ENCODE peak calls at places on chromosomes 7 and 10, in nine cellular contexts. W, J, P, I, Z, V, Q, M and R are unnamed samples. For H3K9me3, the result is how much of the 10 kb centered on the place peaks cover.

GRCh38 chr7:112080441-112080840 is 125.8 kb downstream of the DOCK4 start:
- DNase-seq in W (no peak), J (peak), P (no peak), I (no peak), Z (no peak), V (no peak), Q (no peak), M (no peak), R (no peak)

GRCh38 chr7:6166443-6166871 is 106.0 kb downstream of the CYTH3 start:
- DNase-seq in W (no peak), J (no peak), P (no peak), I (no peak), Z (no peak), V (no peak), Q (no peak), M (no peak), R (no peak)

GRCh38 chr10:97764519-97764931 is 7.3 kb downstream of the SFRP5 start:
- DNase-seq in W (peak), J (no peak), P (no peak), I (no peak), Z (no peak), V (no peak), Q (no peak), M (no peak), R (no peak)

GRCh38 chr10:67606572-67606971 is 89.4 kb downstream of the CTNNA3 start:
- DNase-seq in W (no peak), J (no peak), P (no peak), I (no peak), Z (no peak), V (no peak), Q (no peak), M (no peak), R (no peak)

GRCh38 chr10:34102917-34103506 is 712.1 kb downstream of the PARD3 start:
- DNase-seq in W (no peak), J (no peak), P (no peak), I (no peak), Z (no peak), V (no peak), Q (no peak), M (no peak), R (no peak)

GRCh38 chr10:11403116-11403515 is 208.3 kb downstream of the USP6NL start:
- DNase-seq in W (no peak), J (no peak), P (no peak), I (no peak), Z (no peak), V (no peak), Q (no peak), M (peak), R (peak)

GRCh38 chr10:13351340-13351915 is 3.3 kb upstream of the SEPHS1 start:
- DNase-seq in W (no peak), J (no peak), P (no peak), I (no peak), Z (no peak), V (no peak), Q (no peak), M (no peak), R (peak)

GRCh38 chr10:111139567-111139966 is 62.7 kb downstream of the ADRA2A start:
- DNase-seq in W (no peak), J (no peak), P (no peak), I (no peak), Z (peak), V (no peak), Q (no peak), M (no peak), R (no peak)

GRCh38 chr7:31373337-31374289 is 33.1 kb upstream of the NEUROD6 start:
- DNase-seq in W (no peak), J (peak), P (no peak), I (no peak), Z (peak), V (no peak), Q (peak), M (no peak), R (no peak)

GRCh38 chr10:66837990-66838389 is 87.8 kb upstream of the LRRTM3 start:
- DNase-seq in W (no peak), J (no peak), P (no peak), I (no peak), Z (no peak), V (no peak), Q (no peak), M (no peak), R (no peak)

GRCh38 chr10:16828731-16829175 is 11.5 kb upstream of the RSU1 start:
- DNase-seq in W (no peak), J (no peak), P (peak), I (peak), Z (no peak), V (peak), Q (no peak), M (no peak), R (no peak)

GRCh38 chr7:19378340-19378704 is 233.1 kb upstream of the FERD3L start:
- DNase-seq in W (no peak), J (no peak), P (no peak), I (no peak), Z (no peak), V (no peak), Q (no peak), M (no peak), R (no peak)

GRCh38 chr7:47951374-47951773 is 3.1 kb upstream of the PKD1L1 start:
- DNase-seq in W (no peak), J (no peak), P (no peak), I (no peak), Z (no peak), V (no peak), Q (no peak), M (no peak), R (no peak)

GRCh38 chr10:43236176-43236850 is 30.6 kb downstream of the RASGEF1A start:
- DNase-seq in W (peak), J (no peak), P (no peak), I (no peak), Z (no peak), V (peak), Q (no peak), M (no peak), R (no peak)

GRCh38 chr7:112665709-112666108 is 124.5 kb downstream of the TMEM168 start:
- DNase-seq in W (no peak), J (no peak), P (no peak), I (no peak), Z (no peak), V (no peak), Q (peak), M (no peak), R (no peak)

GRCh38 chr7:27616186-27616491 is 46.5 kb downstream of the HIBADH start:
- DNase-seq in W (no peak), J (no peak), P (no peak), I (no peak), Z (no peak), V (no peak), Q (no peak), M (no peak), R (no peak)
- H3K9me3 ChIP-seq in W (under half), J (under half), P (under half), I (under half), Z (under half), V (under half), Q (under half), M (under half), R (under half)

GRCh38 chr7:70764701-70765208 is 367.2 kb upstream of the GALNT17 start:
- DNase-seq in W (no peak), J (no peak), P (no peak), I (no peak), Z (peak), V (no peak), Q (no peak), M (no peak), R (no peak)
- H3K27ac ChIP-seq in W (no peak), J (no peak), P (no peak), I (no peak), Z (no peak), V (no peak), Q (no peak), M (no peak), R (no peak)

GRCh38 chr7:158076656-158077055 is 511.0 kb downstream of the PTPRN2 start:
- DNase-seq in W (no peak), J (no peak), P (no peak), I (no peak), Z (no peak), V (peak), Q (no peak), M (peak), R (no peak)

GRCh38 chr7:158080899-158081445 is 506.7 kb downstream of the PTPRN2 start:
- DNase-seq in W (no peak), J (no peak), P (peak), I (no peak), Z (no peak), V (peak), Q (no peak), M (peak), R (no peak)

GRCh38 chr7:158076215-158076614 is 511.4 kb downstream of the PTPRN2 start:
- DNase-seq in W (no peak), J (no peak), P (no peak), I (no peak), Z (no peak), V (peak), Q (no peak), M (peak), R (no peak)

GRCh38 chr7:158077441-158077840 is 510.2 kb downstream of the PTPRN2 start:
- DNase-seq in W (no peak), J (no peak), P (no peak), I (no peak), Z (no peak), V (peak), Q (no peak), M (peak), R (no peak)

DNA sequence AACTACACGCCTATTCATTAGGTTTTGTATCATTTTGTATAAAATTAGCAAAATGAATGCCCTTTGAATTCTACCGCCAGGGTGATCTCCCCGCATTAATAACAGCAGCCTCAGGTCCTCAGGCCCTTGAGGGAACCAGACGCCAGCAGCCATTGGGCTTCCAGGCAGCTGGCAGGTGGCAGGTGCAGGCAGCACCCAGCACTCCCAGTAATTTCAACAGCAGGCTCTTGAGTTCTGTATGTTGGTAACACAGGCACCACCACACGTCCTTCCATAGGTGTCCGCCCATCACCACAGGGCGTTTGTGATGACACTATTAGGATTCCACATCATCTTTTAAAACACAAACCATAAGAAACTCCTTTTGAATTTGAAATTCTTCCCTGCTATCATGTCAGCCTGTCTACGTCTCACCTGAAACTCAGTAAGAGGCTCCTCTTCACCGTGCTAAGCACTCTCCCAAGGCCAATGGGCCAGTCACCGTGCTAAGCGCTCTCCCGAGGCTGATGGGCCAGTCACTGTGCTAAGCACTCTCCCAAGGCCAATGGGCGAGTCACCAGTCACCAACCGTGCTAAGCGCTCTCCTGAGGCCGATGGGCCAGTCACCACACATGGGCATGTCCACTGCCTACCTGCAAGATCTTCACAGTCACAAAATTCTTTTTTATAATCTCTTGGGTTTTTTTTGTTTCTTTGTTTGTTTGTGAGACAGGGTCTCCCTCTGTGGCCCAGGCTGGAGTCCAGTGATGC is 509.3 kb downstream of the PTPRN2 start:
- DNase-seq in W (no peak), J (no peak), P (no peak), I (no peak), Z (no peak), V (peak), Q (no peak), M (peak), R (no peak)
- H3K9me3 ChIP-seq in W (under half), J (under half), P (under half), I (under half), Z (under half), V (under half), Q (under half), M (under half), R (under half)

GRCh38 chr10:114489521-114490310 is 85.4 kb upstream of the AFAP1L2 start:
- DNase-seq in W (no peak), J (no peak), P (no peak), I (no peak), Z (no peak), V (no peak), Q (peak), M (no peak), R (no peak)

GRCh38 chr10:114491933-114492332 is 87.6 kb upstream of the AFAP1L2 start:
- DNase-seq in W (no peak), J (no peak), P (no peak), I (peak), Z (no peak), V (no peak), Q (no peak), M (no peak), R (no peak)

GRCh38 chr10:114492351-114493037 is 88.2 kb upstream of the AFAP1L2 start:
- DNase-seq in W (no peak), J (no peak), P (no peak), I (no peak), Z (no peak), V (no peak), Q (no peak), M (no peak), R (no peak)

GRCh38 chr10:114487815-114488536 is 83.7 kb upstream of the AFAP1L2 start:
- DNase-seq in W (no peak), J (no peak), P (no peak), I (no peak), Z (no peak), V (no peak), Q (no peak), M (no peak), R (no peak)

GRCh38 chr10:114491419-114491818 is 87.1 kb upstream of the AFAP1L2 start:
- DNase-seq in W (no peak), J (no peak), P (no peak), I (no peak), Z (no peak), V (no peak), Q (no peak), M (no peak), R (no peak)
- H3K27ac ChIP-seq in W (no peak), J (no peak), P (no peak), I (peak), Z (no peak), V (no peak), Q (no peak), M (no peak), R (peak)

GRCh38 chr10:107728807-107729206 is 564.3 kb upstream of the SORCS1 start:
- DNase-seq in W (no peak), J (no peak), P (no peak), I (no peak), Z (no peak), V (no peak), Q (no peak), M (no peak), R (no peak)
- H3K9me3 ChIP-seq in W (under half), J (under half), P (under half), I (under half), Z (under half), V (under half), Q (under half), M (under half), R (under half)

GRCh38 chr10:96676272-96677112 is 43.8 kb downstream of the PIK3AP1 start:
- DNase-seq in W (no peak), J (no peak), P (no peak), I (no peak), Z (no peak), V (no peak), Q (no peak), M (no peak), R (no peak)
- H3K27ac ChIP-seq in W (no peak), J (no peak), P (no peak), I (no peak), Z (no peak), V (no peak), Q (no peak), M (peak), R (no peak)

GRCh38 chr7:4188646-4189045 is 493.4 kb upstream of the FOXK1 start:
- DNase-seq in W (no peak), J (no peak), P (no peak), I (no peak), Z (no peak), V (no peak), Q (no peak), M (no peak), R (no peak)

GRCh38 chr7:4185136-4185535 is 497.0 kb upstream of the FOXK1 start:
- DNase-seq in W (no peak), J (no peak), P (no peak), I (no peak), Z (no peak), V (no peak), Q (no peak), M (no peak), R (no peak)

GRCh38 chr7:4184653-4185052 is 497.4 kb upstream of the FOXK1 start:
- DNase-seq in W (no peak), J (no peak), P (peak), I (no peak), Z (no peak), V (no peak), Q (no peak), M (no peak), R (no peak)

GRCh38 chr7:4186513-4186780 is 495.6 kb upstream of the FOXK1 start:
- DNase-seq in W (no peak), J (no peak), P (peak), I (no peak), Z (no peak), V (no peak), Q (no peak), M (no peak), R (no peak)

DNA sequence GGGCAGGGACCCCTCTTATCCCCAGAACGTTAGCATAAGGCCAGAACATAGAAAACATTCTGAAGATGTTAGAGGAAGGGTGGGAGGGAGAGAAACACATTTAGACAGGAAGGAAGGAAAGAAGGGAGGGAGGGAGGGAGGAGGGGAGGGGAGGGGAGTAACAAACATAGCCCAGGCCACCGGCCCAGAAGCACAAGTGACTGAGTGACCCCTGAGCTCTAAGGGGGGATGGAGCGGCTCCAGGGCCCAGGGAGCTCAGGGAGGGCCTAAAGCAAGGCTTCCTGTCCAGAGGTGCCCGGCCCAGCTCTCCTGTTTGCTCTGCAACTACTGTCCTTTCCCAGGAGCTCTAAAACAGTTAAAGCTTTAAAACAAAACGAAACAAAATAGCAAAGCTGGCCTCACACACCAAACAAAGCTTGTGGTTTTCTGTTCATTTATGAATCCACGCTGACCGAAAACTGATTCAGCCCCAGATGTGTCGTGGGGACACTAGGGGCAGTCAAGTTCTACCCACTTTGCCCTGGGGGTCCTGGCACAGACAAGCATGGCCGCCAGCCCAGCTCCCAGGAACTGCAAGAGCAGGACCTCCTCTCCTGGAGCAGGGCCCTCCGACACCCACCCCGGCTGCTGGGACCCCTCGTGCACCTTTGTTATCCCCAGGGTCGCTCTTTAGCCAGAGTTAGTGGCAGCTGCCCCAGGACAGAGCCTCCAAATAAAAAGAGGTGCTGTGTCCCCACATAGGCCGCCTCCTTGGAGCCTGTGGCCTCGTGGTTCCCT is 496.2 kb upstream of the FOXK1 start:
- DNase-seq in W (no peak), J (no peak), P (peak), I (no peak), Z (peak), V (no peak), Q (no peak), M (no peak), R (no peak)
- H3K9me3 ChIP-seq in W (under half), J (under half), P (under half), I (under half), Z (under half), V (under half), Q (under half), M (under half), R (under half)

GRCh38 chr10:79488870-79489269 is 23.5 kb upstream of the EIF5AL1 start:
- DNase-seq in W (no peak), J (no peak), P (no peak), I (no peak), Z (no peak), V (no peak), Q (no peak), M (no peak), R (no peak)

GRCh38 chr10:79484476-79484875 is 27.9 kb upstream of the EIF5AL1 start:
- DNase-seq in W (no peak), J (no peak), P (no peak), I (no peak), Z (no peak), V (peak), Q (no peak), M (no peak), R (no peak)

GRCh38 chr10:79490400-79491081 is 21.8 kb upstream of the EIF5AL1 start:
- DNase-seq in W (no peak), J (no peak), P (no peak), I (peak), Z (peak), V (peak), Q (no peak), M (no peak), R (no peak)

GRCh38 chr10:79488303-79488702 is 24.0 kb upstream of the EIF5AL1 start:
- DNase-seq in W (no peak), J (peak), P (peak), I (peak), Z (no peak), V (peak), Q (no peak), M (no peak), R (no peak)

GRCh38 chr10:79487296-79488194 is 24.8 kb upstream of the EIF5AL1 start:
- DNase-seq in W (peak), J (peak), P (peak), I (peak), Z (no peak), V (peak), Q (peak), M (peak), R (no peak)
- H3K27ac ChIP-seq in W (peak), J (peak), P (peak), I (peak), Z (peak), V (peak), Q (no peak), M (no peak), R (no peak)